ENCODE peak calls at places on chromosomes 13 and 19, in seven cellular contexts. One of them, this sample, is unnamed.

GRCh38 chr13:99303863-99304521 is 3.2 kb downstream of the GPR183 start:
- DNase-seq in activated gamma-delta T cell treated with Interleukin-2 at 50 U/mL for 16 hours: no peak
- DNase-seq in cardiac muscle cell: no peak
- DNase-seq in MCF 10A: no peak
- DNase-seq in AG10803: no peak
- DNase-seq in left ventricle myocardium inferior: no peak
- DNase-seq in T-helper 17 cell: peak; percentile 54
- DNase-seq in this sample: no peak

GRCh38 chr19:46355234-46355990 is 8.5 kb downstream of the PPP5C start:
- DNase-seq in activated gamma-delta T cell treated with Interleukin-2 at 50 U/mL for 16 hours: no peak
- DNase-seq in cardiac muscle cell: no peak
- DNase-seq in MCF 10A: no peak
- DNase-seq in AG10803: no peak
- DNase-seq in left ventricle myocardium inferior: no peak
- DNase-seq in T-helper 17 cell: no peak
- DNase-seq in this sample: no peak

GRCh38 chr19:40055049-40055448 is 982 bp downstream of the ZNF780B start:
- DNase-seq in activated gamma-delta T cell treated with Interleukin-2 at 50 U/mL for 16 hours: no peak
- DNase-seq in cardiac muscle cell: no peak
- DNase-seq in MCF 10A: no peak
- DNase-seq in AG10803: no peak
- DNase-seq in left ventricle myocardium inferior: no peak
- DNase-seq in T-helper 17 cell: no peak
- DNase-seq in this sample: no peak

GRCh38 chr13:113176292-113176691 is 17.8 kb downstream of the PROZ start:
- DNase-seq in activated gamma-delta T cell treated with Interleukin-2 at 50 U/mL for 16 hours: peak; percentile 52
- DNase-seq in cardiac muscle cell: no peak
- DNase-seq in MCF 10A: no peak
- DNase-seq in AG10803: no peak
- DNase-seq in left ventricle myocardium inferior: no peak
- DNase-seq in T-helper 17 cell: peak; percentile 53
- DNase-seq in this sample: no peak

GRCh38 chr19:33811736-33812387 is 15.2 kb downstream of the KCTD15 start:
- DNase-seq in activated gamma-delta T cell treated with Interleukin-2 at 50 U/mL for 16 hours: no peak
- DNase-seq in cardiac muscle cell: no peak
- DNase-seq in MCF 10A: no peak
- DNase-seq in AG10803: no peak
- DNase-seq in left ventricle myocardium inferior: no peak
- DNase-seq in T-helper 17 cell: no peak
- DNase-seq in this sample: no peak

GRCh38 chr19:55262359-55262758 is 3.5 kb upstream of the PPP6R1 start:
- DNase-seq in activated gamma-delta T cell treated with Interleukin-2 at 50 U/mL for 16 hours: no peak
- DNase-seq in cardiac muscle cell: no peak
- DNase-seq in MCF 10A: no peak
- DNase-seq in AG10803: no peak
- DNase-seq in left ventricle myocardium inferior: no peak
- DNase-seq in T-helper 17 cell: no peak
- DNase-seq in this sample: no peak

GRCh38 chr13:70523622-70524021 is 415.4 kb upstream of the KLHL1 start:
- DNase-seq in activated gamma-delta T cell treated with Interleukin-2 at 50 U/mL for 16 hours: no peak
- DNase-seq in cardiac muscle cell: no peak
- DNase-seq in MCF 10A: no peak
- DNase-seq in AG10803: no peak
- DNase-seq in left ventricle myocardium inferior: no peak
- DNase-seq in T-helper 17 cell: no peak
- DNase-seq in this sample: no peak

GRCh38 chr19:56245062-56245740 is 27.3 kb upstream of the EDDM13 start:
- DNase-seq in activated gamma-delta T cell treated with Interleukin-2 at 50 U/mL for 16 hours: no peak
- DNase-seq in cardiac muscle cell: no peak
- DNase-seq in MCF 10A: no peak
- DNase-seq in AG10803: peak; percentile 33
- DNase-seq in left ventricle myocardium inferior: no peak
- DNase-seq in T-helper 17 cell: no peak
- DNase-seq in this sample: no peak

GRCh38 chr19:13492128-13492527 is 14.2 kb downstream of the CACNA1A start:
- DNase-seq in activated gamma-delta T cell treated with Interleukin-2 at 50 U/mL for 16 hours: no peak
- DNase-seq in cardiac muscle cell: peak; percentile 89
- DNase-seq in MCF 10A: peak; percentile 2
- DNase-seq in AG10803: peak; percentile 95
- DNase-seq in left ventricle myocardium inferior: no peak
- DNase-seq in T-helper 17 cell: no peak
- DNase-seq in this sample: no peak

GRCh38 chr13:43572601-43573360 is 214.0 kb downstream of the ENOX1 start:
- DNase-seq in activated gamma-delta T cell treated with Interleukin-2 at 50 U/mL for 16 hours: no peak
- DNase-seq in cardiac muscle cell: no peak
- DNase-seq in MCF 10A: peak; percentile 77
- DNase-seq in AG10803: peak; percentile 85
- DNase-seq in left ventricle myocardium inferior: no peak
- DNase-seq in T-helper 17 cell: no peak
- DNase-seq in this sample: no peak

GRCh38 chr13:100984349-100984748 is 309.8 kb upstream of the TMTC4 start:
- DNase-seq in activated gamma-delta T cell treated with Interleukin-2 at 50 U/mL for 16 hours: no peak
- DNase-seq in cardiac muscle cell: no peak
- DNase-seq in MCF 10A: no peak
- DNase-seq in AG10803: no peak
- DNase-seq in left ventricle myocardium inferior: no peak
- DNase-seq in T-helper 17 cell: no peak
- DNase-seq in this sample: no peak

GRCh38 chr19:13766095-13766481 is 1.8 kb downstream of the MRI1 start:
- DNase-seq in activated gamma-delta T cell treated with Interleukin-2 at 50 U/mL for 16 hours: no peak
- DNase-seq in cardiac muscle cell: no peak
- DNase-seq in MCF 10A: no peak
- DNase-seq in AG10803: no peak
- DNase-seq in left ventricle myocardium inferior: no peak
- DNase-seq in T-helper 17 cell: no peak
- DNase-seq in this sample: no peak

GRCh38 chr19:1150333-1151036 is 23.6 kb downstream of the SBNO2 start:
- DNase-seq in activated gamma-delta T cell treated with Interleukin-2 at 50 U/mL for 16 hours: no peak
- DNase-seq in cardiac muscle cell: no peak
- DNase-seq in MCF 10A: no peak
- DNase-seq in AG10803: no peak
- DNase-seq in left ventricle myocardium inferior: no peak
- DNase-seq in T-helper 17 cell: no peak
- DNase-seq in this sample: no peak

GRCh38 chr13:100149389-100149788 is 60.5 kb downstream of the PCCA start:
- DNase-seq in activated gamma-delta T cell treated with Interleukin-2 at 50 U/mL for 16 hours: no peak
- DNase-seq in cardiac muscle cell: no peak
- DNase-seq in MCF 10A: no peak
- DNase-seq in AG10803: peak; percentile 28
- DNase-seq in left ventricle myocardium inferior: no peak
- DNase-seq in T-helper 17 cell: no peak
- DNase-seq in this sample: no peak

GRCh38 chr19:52735734-52736133 is 890 bp upstream of the ZNF611 start:
- DNase-seq in activated gamma-delta T cell treated with Interleukin-2 at 50 U/mL for 16 hours: no peak
- DNase-seq in cardiac muscle cell: peak; percentile 50
- DNase-seq in MCF 10A: peak; percentile 60
- DNase-seq in AG10803: no peak
- DNase-seq in left ventricle myocardium inferior: peak; percentile 81
- DNase-seq in T-helper 17 cell: no peak
- DNase-seq in this sample: peak; percentile 72

GRCh38 chr13:74219571-74219970 is 85.4 kb upstream of the KLF12 start:
- DNase-seq in activated gamma-delta T cell treated with Interleukin-2 at 50 U/mL for 16 hours: no peak
- DNase-seq in cardiac muscle cell: no peak
- DNase-seq in MCF 10A: no peak
- DNase-seq in AG10803: peak; percentile 55
- DNase-seq in left ventricle myocardium inferior: no peak
- DNase-seq in T-helper 17 cell: no peak
- DNase-seq in this sample: no peak

GRCh38 chr13:113029487-113030258 is 60.7 kb downstream of the MCF2L start:
- DNase-seq in activated gamma-delta T cell treated with Interleukin-2 at 50 U/mL for 16 hours: peak; percentile 53
- DNase-seq in cardiac muscle cell: peak; percentile 18
- DNase-seq in MCF 10A: peak; percentile 23
- DNase-seq in AG10803: no peak
- DNase-seq in left ventricle myocardium inferior: no peak
- DNase-seq in T-helper 17 cell: peak; percentile 14
- DNase-seq in this sample: peak; percentile 35

GRCh38 chr19:11887618-11888531 is at the start of gene ZNF69:
- DNase-seq in activated gamma-delta T cell treated with Interleukin-2 at 50 U/mL for 16 hours: peak; percentile 62
- DNase-seq in cardiac muscle cell: peak; percentile 82
- DNase-seq in MCF 10A: no peak
- DNase-seq in AG10803: peak; percentile 63
- DNase-seq in left ventricle myocardium inferior: peak; percentile 93
- DNase-seq in T-helper 17 cell: peak; percentile 22
- DNase-seq in this sample: peak; percentile 33

GRCh38 chr13:74770361-74770760 is 636.2 kb upstream of the KLF12 start:
- DNase-seq in activated gamma-delta T cell treated with Interleukin-2 at 50 U/mL for 16 hours: no peak
- DNase-seq in cardiac muscle cell: peak; percentile 91
- DNase-seq in MCF 10A: peak; percentile 22
- DNase-seq in AG10803: peak; percentile 97
- DNase-seq in left ventricle myocardium inferior: no peak
- DNase-seq in T-helper 17 cell: no peak
- DNase-seq in this sample: no peak

GRCh38 chr19:1237027-1237659 is 662 bp downstream of the CBARP start:
- DNase-seq in activated gamma-delta T cell treated with Interleukin-2 at 50 U/mL for 16 hours: no peak
- DNase-seq in cardiac muscle cell: no peak
- DNase-seq in MCF 10A: no peak
- DNase-seq in AG10803: no peak
- DNase-seq in left ventricle myocardium inferior: no peak
- DNase-seq in T-helper 17 cell: no peak
- DNase-seq in this sample: peak; percentile 35

GRCh38 chr13:29901714-29902631 is 51.6 kb upstream of the UBL3 start:
- DNase-seq in activated gamma-delta T cell treated with Interleukin-2 at 50 U/mL for 16 hours: peak; percentile 9
- DNase-seq in cardiac muscle cell: peak; percentile 98
- DNase-seq in MCF 10A: peak; percentile 94
- DNase-seq in AG10803: peak; percentile 97
- DNase-seq in left ventricle myocardium inferior: peak; percentile 16
- DNase-seq in T-helper 17 cell: no peak
- DNase-seq in this sample: peak; percentile 56

GRCh38 chr19:16449330-16449961 is 22.3 kb downstream of the EPS15L1 start:
- DNase-seq in activated gamma-delta T cell treated with Interleukin-2 at 50 U/mL for 16 hours: peak; percentile 37
- DNase-seq in cardiac muscle cell: no peak
- DNase-seq in MCF 10A: no peak
- DNase-seq in AG10803: no peak
- DNase-seq in left ventricle myocardium inferior: no peak
- DNase-seq in T-helper 17 cell: no peak
- DNase-seq in this sample: no peak

GRCh38 chr19:38721977-38722773 is 22.1 kb downstream of the CAPN12 start:
- DNase-seq in activated gamma-delta T cell treated with Interleukin-2 at 50 U/mL for 16 hours: no peak
- DNase-seq in cardiac muscle cell: peak; percentile 69
- DNase-seq in MCF 10A: no peak
- DNase-seq in AG10803: no peak
- DNase-seq in left ventricle myocardium inferior: peak; percentile 71
- DNase-seq in T-helper 17 cell: no peak
- DNase-seq in this sample: no peak

GRCh38 chr19:28481674-28482073 is 731.3 kb downstream of the UQCRFS1 start:
- DNase-seq in activated gamma-delta T cell treated with Interleukin-2 at 50 U/mL for 16 hours: no peak
- DNase-seq in cardiac muscle cell: no peak
- DNase-seq in MCF 10A: no peak
- DNase-seq in AG10803: no peak
- DNase-seq in left ventricle myocardium inferior: no peak
- DNase-seq in T-helper 17 cell: no peak
- DNase-seq in this sample: no peak

GRCh38 chr13:48230541-48230940 is 2.5 kb upstream of the ITM2B start:
- DNase-seq in activated gamma-delta T cell treated with Interleukin-2 at 50 U/mL for 16 hours: no peak
- DNase-seq in cardiac muscle cell: no peak
- DNase-seq in MCF 10A: no peak
- DNase-seq in AG10803: no peak
- DNase-seq in left ventricle myocardium inferior: no peak
- DNase-seq in T-helper 17 cell: no peak
- DNase-seq in this sample: no peak

GRCh38 chr13:40922437-40923040 is 96.6 kb downstream of the ELF1 start:
- DNase-seq in activated gamma-delta T cell treated with Interleukin-2 at 50 U/mL for 16 hours: no peak
- DNase-seq in cardiac muscle cell: peak; percentile 27
- DNase-seq in MCF 10A: no peak
- DNase-seq in AG10803: no peak
- DNase-seq in left ventricle myocardium inferior: peak; percentile 22
- DNase-seq in T-helper 17 cell: no peak
- DNase-seq in this sample: no peak

GRCh38 chr13:59521549-59521948 is 642.2 kb downstream of the DIAPH3 start:
- DNase-seq in activated gamma-delta T cell treated with Interleukin-2 at 50 U/mL for 16 hours: no peak
- DNase-seq in cardiac muscle cell: no peak
- DNase-seq in MCF 10A: no peak
- DNase-seq in AG10803: no peak
- DNase-seq in left ventricle myocardium inferior: no peak
- DNase-seq in T-helper 17 cell: no peak
- DNase-seq in this sample: no peak

This sample was measured in endothelial cell of umbilical vein.